ENCODE peak calls at places on chromosome 9, in eight cellular contexts. Z is heart right ventricle, V is cardiac fibroblast, U is OCI-LY7, I is IMR-90, D is transverse colon, W is AG04449, A is uterus. J is an unnamed sample.
A peak's percentile ranks its signal among the peaks of the same experiment; 100 is the strongest.

GRCh38 chr9:105053209-105053652 is 125.3 kb upstream of the ABCA1 start:
- DNase-seq in Z (no peak), V (peak; percentile 94), U (no peak), I (peak; percentile 94), D (no peak), W (no peak), A (peak; percentile 24), J (no peak)

GRCh38 chr9:86909388-86909787 is 37.9 kb downstream of the GAS1 start:
- DNase-seq in Z (no peak), V (peak; percentile 41), U (no peak), I (peak; percentile 72), D (no peak), W (no peak), A (no peak), J (no peak)

GRCh38 chr9:116605060-116605459 is 82.0 kb upstream of the TRIM32 start:
- DNase-seq in Z (no peak), V (no peak), U (no peak), I (no peak), D (no peak), W (no peak), A (no peak), J (no peak)

GRCh38 chr9:36808246-36808645 is 225.8 kb downstream of the PAX5 start:
- DNase-seq in Z (no peak), V (no peak), U (no peak), I (no peak), D (no peak), W (no peak), A (no peak), J (no peak)

GRCh38 chr9:124834586-124834985 is 18.7 kb upstream of the WDR38 start:
- DNase-seq in Z (no peak), V (peak; percentile 68), U (no peak), I (peak; percentile 67), D (no peak), W (no peak), A (no peak), J (no peak)

GRCh38 chr9:26166537-26166936 is 488.3 kb upstream of the TUSC1 start:
- DNase-seq in Z (no peak), V (no peak), U (no peak), I (no peak), D (no peak), W (no peak), A (no peak), J (no peak)

GRCh38 chr9:81592890-81593271 is 96.5 kb downstream of the TLE1 start:
- DNase-seq in Z (peak; percentile 52), V (peak; percentile 26), U (no peak), I (no peak), D (peak; percentile 79), W (no peak), A (no peak), J (no peak)

GRCh38 chr9:14313951-14314423 is at the start of gene NFIB:
- DNase-seq in Z (peak; percentile 57), V (peak; percentile 70), U (peak; percentile 77), I (peak; percentile 24), D (peak; percentile 36), W (no peak), A (peak; percentile 58), J (peak; percentile 44)

GRCh38 chr9:115531410-115532130 is 413.6 kb upstream of the TNC start:
- DNase-seq in Z (no peak), V (peak; percentile 58), U (no peak), I (peak; percentile 90), D (no peak), W (peak; percentile 85), A (no peak), J (no peak)

GRCh38 chr9:124351672-124352468 is 63.4 kb downstream of the PSMB7 start:
- DNase-seq in Z (no peak), V (no peak), U (no peak), I (no peak), D (no peak), W (no peak), A (no peak), J (no peak)

GRCh38 chr9:14419302-14419937 is 105.5 kb upstream of the NFIB start:
- DNase-seq in Z (no peak), V (no peak), U (no peak), I (no peak), D (no peak), W (no peak), A (no peak), J (no peak)

GRCh38 chr9:72333758-72334157 is 31.2 kb downstream of the ZFAND5 start:
- DNase-seq in Z (no peak), V (no peak), U (peak; percentile 7), I (no peak), D (no peak), W (no peak), A (no peak), J (no peak)

GRCh38 chr9:37916471-37917314 is 12.8 kb upstream of the SLC25A51 start:
- DNase-seq in Z (no peak), V (peak; percentile 31), U (no peak), I (no peak), D (no peak), W (no peak), A (no peak), J (no peak)

GRCh38 chr9:130794923-130795495 is 40.0 kb upstream of the ABL1 start:
- DNase-seq in Z (no peak), V (no peak), U (no peak), I (no peak), D (no peak), W (no peak), A (no peak), J (no peak)

GRCh38 chr9:131013771-131014676 is 5.0 kb downstream of the LAMC3 start:
- DNase-seq in Z (no peak), V (no peak), U (no peak), I (no peak), D (no peak), W (no peak), A (no peak), J (no peak)

GRCh38 chr9:79477241-79477830 is 94.4 kb upstream of the TLE4 start:
- DNase-seq in Z (no peak), V (no peak), U (no peak), I (peak; percentile 61), D (no peak), W (peak; percentile 26), A (no peak), J (no peak)

GRCh38 chr9:79470957-79471356 is 100.8 kb upstream of the TLE4 start:
- DNase-seq in Z (no peak), V (no peak), U (no peak), I (no peak), D (no peak), W (no peak), A (no peak), J (no peak)

GRCh38 chr9:79469164-79469563 is 102.6 kb upstream of the TLE4 start:
- DNase-seq in Z (no peak), V (no peak), U (no peak), I (no peak), D (no peak), W (no peak), A (no peak), J (no peak)

GRCh38 chr9:79473704-79474103 is 98.1 kb upstream of the TLE4 start:
- DNase-seq in Z (no peak), V (no peak), U (no peak), I (no peak), D (no peak), W (no peak), A (no peak), J (no peak)

DNA sequence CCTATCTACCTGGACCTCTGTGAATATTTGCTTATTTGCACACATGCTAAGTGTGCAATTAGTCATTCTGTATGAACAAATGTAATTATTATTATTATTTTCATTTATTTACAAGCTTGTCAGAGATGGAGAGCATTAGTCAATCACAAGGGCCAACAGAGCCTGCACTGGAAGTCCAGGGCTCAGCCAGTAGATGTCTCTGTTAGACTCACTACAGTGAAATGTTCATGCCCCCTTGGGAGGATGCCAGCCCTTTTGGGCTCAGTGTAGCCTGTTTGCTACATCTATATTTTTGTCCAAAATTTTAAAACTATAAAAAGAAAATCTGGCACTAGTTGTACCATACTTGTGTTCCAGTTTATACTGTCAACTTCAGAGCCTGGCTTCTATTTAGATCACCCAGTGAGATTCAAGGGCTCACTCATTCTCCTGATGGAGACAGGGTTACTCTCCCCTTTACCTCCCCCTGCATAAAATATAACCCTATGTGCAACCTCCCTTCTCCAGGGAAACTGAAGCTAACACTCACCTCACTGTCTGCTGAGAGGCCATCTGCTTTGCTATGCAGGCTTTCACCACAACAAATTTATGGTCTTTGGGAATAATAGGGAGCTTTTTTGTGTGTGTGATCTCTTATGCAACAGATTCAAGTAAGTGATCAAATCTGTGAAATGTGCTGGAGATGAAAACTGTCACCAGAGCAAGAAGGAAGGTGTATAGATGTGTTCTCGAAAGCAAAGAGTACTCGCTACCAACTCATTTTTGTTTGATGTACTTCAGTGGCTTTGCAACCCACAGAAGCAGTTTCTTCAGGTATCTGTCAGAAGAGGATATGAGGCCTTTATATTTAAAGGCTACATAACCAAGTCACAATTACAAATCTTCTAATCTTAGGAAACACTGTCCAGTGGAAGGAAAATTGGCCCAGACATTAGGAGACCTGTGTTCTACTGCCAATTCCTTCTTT is 99.9 kb upstream of the TLE4 start:
- DNase-seq in Z (peak; percentile 13), V (peak; percentile 67), U (peak; percentile 14), I (peak; percentile 35), D (peak; percentile 38), W (no peak), A (peak; percentile 42), J (no peak)
- TF ChIP-seq CTCF in Z (peak; percentile 45), V (peak; percentile 43), U (peak; percentile 55), I (peak; percentile 39), D (no peak), W (peak; percentile 44), A (peak; percentile 15), J (peak; percentile 22)

GRCh38 chr9:97990259-97990658 is 7.1 kb downstream of the ANP32B start:
- DNase-seq in Z (no peak), V (peak; percentile 73), U (no peak), I (peak; percentile 82), D (no peak), W (peak; percentile 57), A (no peak), J (no peak)
- TF ChIP-seq CTCF in Z (no peak), V (peak; percentile 13), U (peak; percentile 62), I (peak; percentile 42), D (no peak), W (peak; percentile 32), A (no peak), J (peak; percentile 4)

GRCh38 chr9:18438300-18438925 is 35.5 kb upstream of the ADAMTSL1 start:
- DNase-seq in Z (peak; percentile 38), V (peak; percentile 53), U (no peak), I (peak; percentile 44), D (no peak), W (no peak), A (peak; percentile 71), J (no peak)
- TF ChIP-seq CTCF in Z (peak; percentile 30), V (peak; percentile 26), U (no peak), I (peak; percentile 41), D (no peak), W (peak; percentile 30), A (peak; percentile 56), J (no peak)

GRCh38 chr9:34454571-34455065 is 3.8 kb downstream of the FAM219A start:
- DNase-seq in Z (peak; percentile 22), V (peak; percentile 86), U (no peak), I (peak; percentile 67), D (no peak), W (peak; percentile 17), A (no peak), J (no peak)
- TF ChIP-seq CTCF in Z (peak; percentile 20), V (peak; percentile 16), U (peak; percentile 41), I (no peak), D (no peak), W (no peak), A (no peak), J (no peak)

J was measured in GM13976.